ENCODE peak calls at places on chromosomes 13 and 19, in ten cellular contexts. K is WERI-Rb-1, G is foreskin fibroblast, M is tibial artery, L is fibroblast of lung, R is cardiac fibroblast, O is osteoblast, F is lung, E is lower lobe of right lung, Y is left ventricle myocardium inferior. Z is an unnamed sample.

GRCh38 chr13:96091164-96091931 is 1.4 kb downstream of the HS6ST3 start:
- DNase-seq in K (peak), G (peak), M (peak), E (peak), F (no peak), L (no peak), R (peak), Y (peak), O (peak), Z (no peak)

GRCh38 chr13:107117327-107118012 is 549.5 kb upstream of the ARGLU1 start:
- DNase-seq in Y (no peak), O (no peak), M (no peak), L (no peak), R (no peak), G (peak), F (no peak), K (no peak), E (no peak), Z (no peak)

GRCh38 chr19:47436712-47437401 is 17.5 kb upstream of the MEIS3 start:
- DNase-seq in E (peak), O (peak), Y (peak), R (peak), F (peak), G (peak), L (peak), M (peak), K (peak), Z (no peak)

GRCh38 chr13:95256086-95256485 is 45.2 kb downstream of the ABCC4 start:
- DNase-seq in K (no peak), Y (no peak), F (no peak), M (no peak), R (peak), O (peak), L (peak), E (no peak), G (peak), Z (peak)

GRCh38 chr19:9075064-9075964 is 11.5 kb upstream of the OR1M1 start:
- DNase-seq in L (peak), E (peak), K (no peak), R (peak), F (peak), M (no peak), O (peak), Y (peak), G (peak), Z (peak)

GRCh38 chr19:10780368-10780767 is 55.6 kb downstream of the TMED1 start:
- DNase-seq in O (peak), K (no peak), M (peak), R (peak), F (peak), E (peak), Y (no peak), L (peak), G (peak), Z (no peak)

GRCh38 chr13:89783221-89783755 is 1564.2 kb upstream of the MIR17HG start:
- DNase-seq in M (peak), E (no peak), Y (no peak), R (no peak), G (no peak), F (no peak), O (no peak), L (no peak), K (no peak), Z (no peak)

GRCh38 chr13:75432811-75433244 is 49.1 kb downstream of the TBC1D4 start:
- DNase-seq in M (no peak), Y (no peak), K (no peak), E (no peak), G (no peak), L (no peak), O (no peak), R (no peak), F (no peak), Z (no peak)

GRCh38 chr19:16605552-16605951 is 22.5 kb downstream of the MED26 start:
- DNase-seq in F (no peak), E (no peak), L (no peak), R (no peak), G (no peak), O (peak), M (no peak), K (no peak), Y (peak), Z (no peak)

GRCh38 chr13:51978836-51979556 is 32.3 kb downstream of the ATP7B start:
- DNase-seq in E (no peak), M (no peak), K (no peak), Y (no peak), G (no peak), R (no peak), L (peak), F (no peak), O (no peak), Z (no peak)

GRCh38 chr13:20825476-20825875 is 51.7 kb upstream of the EEF1AKMT1 start:
- DNase-seq in F (no peak), M (no peak), L (peak), K (no peak), G (no peak), O (peak), R (peak), E (no peak), Y (no peak), Z (no peak)

DNA sequence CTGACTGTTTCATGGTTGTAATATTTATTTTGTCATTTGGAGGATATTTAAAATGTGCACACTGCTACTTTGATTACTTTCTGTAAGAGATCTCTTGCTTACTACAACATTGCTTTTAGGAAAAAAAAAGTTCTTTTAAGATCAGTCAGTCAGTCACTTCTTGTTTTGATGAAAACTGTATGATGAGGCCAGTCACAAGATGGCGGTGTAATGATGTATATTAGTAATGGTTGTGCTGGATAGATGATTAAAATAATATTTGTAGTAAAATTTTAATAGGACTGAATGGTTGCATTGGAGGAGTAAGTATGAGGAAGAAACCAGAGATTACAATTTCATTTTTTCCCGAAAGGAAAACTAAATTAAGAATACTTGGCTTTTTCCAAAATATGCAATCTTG is 2411.1 kb downstream of the PCDH9 start:
- DNase-seq in E (no peak), K (no peak), L (peak), M (no peak), Y (no peak), G (no peak), F (no peak), O (no peak), R (peak), Z (no peak)
- TF ChIP-seq CTCF in E (no peak), K (no peak), L (no peak), M (no peak), Y (no peak), G (no peak), F (no peak), O (no peak), R (no peak), Z (no peak)

GRCh38 chr13:30904043-30904442 is 2.0 kb upstream of the MEDAG start:
- DNase-seq in F (no peak), Y (no peak), M (no peak), G (no peak), E (no peak), R (peak), L (no peak), O (no peak), K (no peak), Z (no peak)

GRCh38 chr13:30907167-30907761 is 1.2 kb downstream of the MEDAG start:
- DNase-seq in Y (no peak), F (no peak), O (no peak), E (peak), G (peak), L (peak), K (no peak), R (peak), M (peak), Z (no peak)

GRCh38 chr13:30905932-30906383 is at the start of gene MEDAG:
- DNase-seq in R (peak), M (peak), Y (peak), F (peak), E (peak), G (peak), L (peak), O (peak), K (no peak), Z (no peak)

GRCh38 chr13:30908416-30908980 is 2.4 kb downstream of the MEDAG start:
- DNase-seq in E (no peak), O (peak), M (peak), R (peak), F (no peak), G (no peak), L (peak), Y (peak), K (no peak), Z (no peak)

GRCh38 chr13:30906411-30906990 is 430 bp downstream of the MEDAG start:
- DNase-seq in L (no peak), Y (no peak), K (no peak), G (no peak), R (no peak), M (peak), O (peak), E (no peak), F (no peak), Z (no peak)
- H3K4me3 ChIP-seq in L (peak), Y (peak), K (no peak), G (peak), R (peak), M (peak), O (peak), E (peak), F (peak), Z (peak)

GRCh38 chr13:60158321-60158801 is 5.4 kb downstream of the DIAPH3 start:
- DNase-seq in E (no peak), R (no peak), Y (no peak), M (no peak), K (peak), O (peak), G (no peak), F (no peak), L (no peak), Z (no peak)
- TF ChIP-seq CTCF in E (no peak), R (no peak), Y (no peak), M (no peak), K (no peak), O (no peak), G (no peak), F (no peak), L (no peak), Z (no peak)

GRCh38 chr19:1453525-1454371 is 3.8 kb downstream of the APC2 start:
- DNase-seq in F (no peak), M (no peak), E (no peak), O (peak), G (peak), K (peak), Y (no peak), L (no peak), R (peak), Z (no peak)
- H3K4me3 ChIP-seq in F (no peak), M (no peak), E (no peak), O (no peak), G (no peak), K (peak), Y (no peak), L (no peak), R (no peak), Z (no peak)

DNA sequence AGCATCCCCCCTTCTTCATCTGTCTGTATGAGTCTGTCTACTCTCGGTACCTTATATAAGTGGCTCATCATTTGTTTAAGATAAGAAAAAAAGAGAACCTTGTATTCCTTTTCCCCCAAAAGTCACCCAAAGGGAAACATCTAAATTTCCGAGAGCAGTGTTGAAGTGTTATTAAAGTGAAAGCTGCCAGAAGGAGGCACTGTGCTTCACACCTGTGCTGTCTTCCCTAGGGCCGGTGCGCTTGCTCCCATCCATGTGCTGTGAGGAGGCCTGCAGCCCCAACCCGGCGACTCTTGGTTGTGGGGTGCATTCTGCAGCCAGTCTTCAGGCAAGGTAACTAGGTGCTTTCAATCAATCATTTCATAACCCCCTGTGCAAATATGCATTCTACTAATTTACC is 97.5 kb downstream of the TNFRSF19 start:
- DNase-seq in G (no peak), O (no peak), Y (no peak), F (no peak), M (no peak), R (no peak), K (no peak), L (no peak), E (no peak), Z (no peak)
- TF ChIP-seq CTCF in G (no peak), O (no peak), Y (no peak), F (no peak), M (no peak), R (no peak), K (peak), L (no peak), E (no peak), Z (no peak)

GRCh38 chr19:48970139-48970766 is 5.1 kb downstream of the FTL start:
- DNase-seq in G (no peak), Y (no peak), K (no peak), F (no peak), M (no peak), E (no peak), O (peak), L (no peak), R (no peak), Z (no peak)
- H3K4me3 ChIP-seq in G (no peak), Y (no peak), K (no peak), F (no peak), M (no peak), E (no peak), O (no peak), L (no peak), R (no peak), Z (no peak)

GRCh38 chr19:49613374-49613773 is 22.4 kb downstream of the PRR12 start:
- DNase-seq in K (no peak), R (peak), F (no peak), Y (no peak), G (peak), E (no peak), L (peak), O (peak), M (no peak), Z (no peak)

GRCh38 chr19:49615861-49616260 is 24.1 kb downstream of the RRAS start:
- DNase-seq in L (no peak), M (no peak), Y (no peak), K (no peak), F (no peak), R (no peak), E (no peak), O (peak), G (no peak), Z (no peak)

GRCh38 chr19:49616532-49616931 is 23.4 kb downstream of the RRAS start:
- DNase-seq in O (no peak), E (no peak), L (no peak), M (no peak), R (no peak), F (no peak), Y (no peak), G (no peak), K (no peak), Z (no peak)

GRCh38 chr19:49616945-49617344 is 23.0 kb downstream of the RRAS start:
- DNase-seq in G (no peak), K (no peak), O (no peak), M (no peak), R (no peak), L (no peak), Y (no peak), E (no peak), F (no peak), Z (no peak)

DNA sequence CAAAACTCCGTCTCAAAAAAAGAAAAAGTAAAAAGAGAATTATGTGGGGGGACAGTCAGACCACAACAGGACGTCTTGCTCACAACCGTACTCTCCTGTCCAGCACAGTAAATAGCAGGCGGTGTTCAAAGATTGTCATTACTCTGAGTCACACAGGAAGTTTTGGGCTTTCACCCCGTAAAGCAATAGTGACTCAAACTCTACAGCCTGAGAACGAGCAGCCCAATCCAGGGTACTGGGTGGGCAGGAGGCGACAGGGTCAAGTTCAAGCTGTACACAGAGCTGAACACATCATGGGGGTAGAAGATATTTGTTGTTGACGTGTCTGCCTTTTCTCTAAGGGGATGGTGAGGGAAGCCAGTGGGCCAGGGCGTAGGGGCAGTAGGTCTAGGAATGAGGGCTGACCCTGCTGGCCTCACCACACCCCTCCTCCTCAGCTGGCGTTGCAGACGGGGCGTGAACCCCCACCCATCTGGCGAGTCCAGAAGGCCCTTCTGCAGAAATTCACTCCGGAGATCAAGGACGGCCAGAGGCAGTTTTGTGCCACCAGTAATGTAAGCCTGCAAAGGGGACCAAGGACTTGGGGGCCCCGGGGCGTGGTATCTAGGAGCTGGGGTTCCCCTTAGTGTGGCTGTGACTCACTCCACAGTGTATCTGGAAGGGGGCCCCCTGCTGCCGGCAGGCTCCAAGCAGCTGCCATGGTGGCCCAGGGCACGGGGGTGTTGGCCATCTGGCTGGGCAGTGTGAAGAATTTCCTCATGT is 23.3 kb downstream of the PRR12 start:
- DNase-seq in L (peak), E (no peak), M (no peak), R (peak), G (peak), F (no peak), K (no peak), Y (no peak), O (peak), Z (peak)
- TF ChIP-seq CTCF in L (no peak), E (no peak), M (no peak), R (peak), G (peak), F (no peak), K (no peak), Y (no peak), O (peak), Z (peak)

GRCh38 chr19:41327499-41328156 is 17.7 kb downstream of the CCDC97 start:
- DNase-seq in L (peak), R (peak), M (peak), Y (peak), O (peak), G (peak), E (peak), K (no peak), F (peak), Z (no peak)

GRCh38 chr19:41325947-41326706 is 16.2 kb downstream of the CCDC97 start:
- DNase-seq in Y (no peak), O (peak), F (no peak), G (peak), L (peak), R (peak), E (no peak), K (no peak), M (peak), Z (peak)

GRCh38 chr19:41328818-41329220 is 18.8 kb downstream of the CCDC97 start:
- DNase-seq in R (no peak), L (no peak), G (no peak), K (no peak), E (no peak), Y (no peak), M (no peak), F (no peak), O (no peak), Z (no peak)

GRCh38 chr19:41327076-41327475 is 17.1 kb downstream of the CCDC97 start:
- DNase-seq in E (no peak), Y (no peak), K (no peak), M (no peak), L (no peak), F (no peak), R (no peak), G (peak), O (no peak), Z (no peak)

DNA sequence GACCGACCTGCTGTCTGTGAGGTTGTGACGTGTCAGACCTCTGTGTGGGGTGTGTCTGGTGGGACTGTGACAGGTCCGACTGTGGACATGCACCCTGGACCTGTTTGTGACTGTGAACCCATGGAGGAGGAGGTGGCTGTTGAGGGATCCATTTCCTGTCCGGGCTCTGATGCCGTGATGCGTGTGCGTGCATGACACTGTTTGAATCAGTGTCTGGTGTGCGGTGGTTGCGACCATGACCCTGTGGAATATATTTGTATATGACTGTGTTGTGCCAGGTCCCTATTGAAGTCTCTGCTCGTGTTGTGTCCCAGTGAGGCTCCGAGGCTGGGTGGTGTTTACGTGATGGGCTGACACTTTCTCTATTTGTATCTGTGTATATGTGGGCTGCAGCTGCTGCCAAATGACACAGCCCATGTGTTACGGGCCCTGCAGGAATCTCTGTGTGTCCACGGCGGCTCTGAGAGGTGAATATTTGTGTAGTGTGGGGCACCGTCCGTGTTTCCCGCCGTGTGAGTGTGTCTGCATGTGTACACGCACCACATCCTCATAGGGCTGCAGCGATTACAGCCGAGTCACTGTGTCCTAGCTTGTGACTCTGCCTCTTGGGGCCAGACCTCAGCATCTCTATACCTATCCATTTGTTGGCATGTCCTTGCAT is 18.3 kb downstream of the CCDC97 start:
- DNase-seq in Y (no peak), K (no peak), O (peak), E (no peak), F (no peak), M (no peak), L (peak), G (peak), R (peak), Z (no peak)
- H3K4me3 ChIP-seq in Y (peak), K (no peak), O (peak), E (peak), F (no peak), M (no peak), L (no peak), G (no peak), R (no peak), Z (no peak)

DNA sequence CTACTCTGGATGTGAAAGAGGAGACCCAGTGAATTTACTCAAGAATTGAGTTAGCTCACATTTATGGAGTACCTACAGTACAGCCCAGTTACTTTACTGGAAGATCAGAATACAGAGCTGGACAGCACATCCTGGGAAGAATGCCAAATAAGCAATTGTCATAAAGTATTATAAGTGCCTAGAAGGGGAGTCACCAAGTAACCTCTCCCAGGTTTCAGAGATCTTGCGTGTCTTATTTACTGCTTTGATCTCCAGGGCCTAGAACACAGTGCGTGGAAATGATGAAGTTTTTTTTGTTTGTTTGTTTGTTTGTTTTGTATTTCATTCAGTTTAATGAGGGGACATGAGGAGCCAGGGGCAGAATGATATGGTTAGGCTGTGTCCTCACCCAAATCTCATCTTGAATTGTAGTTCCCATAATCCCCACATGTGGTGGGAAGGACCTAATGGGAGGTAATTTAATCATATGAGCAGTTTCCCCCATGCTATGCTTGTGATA is 5.1 kb downstream of the GARRE1 start:
- DNase-seq in K (no peak), M (no peak), F (no peak), E (no peak), G (peak), L (no peak), O (no peak), R (peak), Y (no peak), Z (no peak)
- TF ChIP-seq CTCF in K (no peak), M (no peak), F (no peak), E (no peak), G (no peak), L (no peak), O (no peak), R (no peak), Y (no peak), Z (no peak)